ENCODE peak calls at places on chromosomes 4 and X, in eight cellular contexts. F, N, J, C, G, M, W and O are unnamed samples.
A peak's percentile ranks its signal among the peaks of the same experiment; 100 is the strongest.

GRCh38 chr4:84958434-84958833 is 8.1 kb downstream of the WDFY3 start:
- DNase-seq in F (no peak), N (no peak), J (no peak), C (no peak), G (no peak), M (no peak), W (no peak), O (no peak)

GRCh38 chr4:187827631-187828030 is 167.9 kb upstream of the ZFP42 start:
- DNase-seq in F (peak; percentile 17), N (no peak), J (no peak), C (peak; percentile 11), G (no peak), M (no peak), W (no peak), O (no peak)

GRCh38 chr4:138609943-138610350 is 367.8 kb upstream of the SLC7A11 start:
- DNase-seq in F (no peak), N (peak; percentile 60), J (no peak), C (no peak), G (peak; percentile 54), M (no peak), W (no peak), O (peak; percentile 88)

GRCh38 chr4:122827258-122827887 is 742 bp downstream of the FGF2 start:
- DNase-seq in F (no peak), N (peak; percentile 46), J (peak; percentile 3), C (no peak), G (peak; percentile 56), M (peak; percentile 51), W (peak; percentile 86), O (peak; percentile 50)

GRCh38 chr4:6573986-6574746 is 823 bp upstream of the MAN2B2 start:
- DNase-seq in F (no peak), N (no peak), J (no peak), C (no peak), G (no peak), M (no peak), W (no peak), O (no peak)

GRCh38 chr4:148271166-148271565 is 171.0 kb downstream of the NR3C2 start:
- DNase-seq in F (no peak), N (no peak), J (no peak), C (no peak), G (no peak), M (no peak), W (no peak), O (no peak)

GRCh38 chr4:138948918-138949317 is 66.7 kb upstream of the NOCT start:
- DNase-seq in F (no peak), N (no peak), J (no peak), C (no peak), G (no peak), M (no peak), W (no peak), O (no peak)

GRCh38 chr4:166257891-166258290 is 384.9 kb downstream of the TLL1 start:
- DNase-seq in F (peak; percentile 7), N (no peak), J (no peak), C (no peak), G (no peak), M (no peak), W (no peak), O (no peak)

GRCh38 chrX:3664921-3665320 is 48.5 kb downstream of the PRKX start:
- DNase-seq in F (no peak), N (no peak), J (no peak), C (no peak), G (no peak), M (no peak), W (peak; percentile 65), O (no peak)

GRCh38 chrX:34656842-34657780 is at the start of gene TMEM47:
- DNase-seq in F (peak; percentile 44), N (peak; percentile 83), J (no peak), C (peak; percentile 21), G (peak; percentile 78), M (peak; percentile 79), W (peak; percentile 91), O (peak; percentile 71)

GRCh38 chrX:2614911-2615310 is 76.2 kb upstream of the CD99 start:
- DNase-seq in F (peak; percentile 57), N (peak; percentile 88), J (no peak), C (peak; percentile 48), G (peak; percentile 86), M (no peak), W (no peak), O (peak; percentile 68)

GRCh38 chr4:155079866-155080265 is 128.6 kb upstream of the NPY2R start:
- DNase-seq in F (no peak), N (peak; percentile 6), J (no peak), C (no peak), G (peak; percentile 67), M (no peak), W (no peak), O (peak; percentile 57)

GRCh38 chrX:23386726-23387125 is 52.1 kb downstream of the PTCHD1 start:
- DNase-seq in F (no peak), N (no peak), J (no peak), C (no peak), G (no peak), M (no peak), W (no peak), O (no peak)

GRCh38 chr4:55866290-55866907 is 13.0 kb downstream of the EXOC1 start:
- DNase-seq in F (peak; percentile 67), N (peak; percentile 93), J (no peak), C (peak; percentile 72), G (peak; percentile 92), M (no peak), W (no peak), O (peak; percentile 95)

GRCh38 chr4:144948421-144948820 is 149.6 kb downstream of the ANAPC10 start:
- DNase-seq in F (no peak), N (no peak), J (no peak), C (no peak), G (no peak), M (no peak), W (no peak), O (no peak)

GRCh38 chrX:15988661-15989603 is 134.3 kb upstream of the AP1S2 start:
- DNase-seq in F (peak; percentile 2), N (peak; percentile 83), J (no peak), C (peak; percentile 13), G (peak; percentile 86), M (no peak), W (no peak), O (peak; percentile 66)

GRCh38 chr4:17120761-17121160 is 222.3 kb upstream of the LDB2 start:
- DNase-seq in F (no peak), N (no peak), J (no peak), C (no peak), G (peak; percentile 69), M (no peak), W (no peak), O (no peak)

GRCh38 chrX:13167444-13168207 is 123.2 kb upstream of the FAM9C start:
- DNase-seq in F (no peak), N (peak; percentile 69), J (no peak), C (no peak), G (peak; percentile 81), M (no peak), W (no peak), O (peak; percentile 43)

GRCh38 chrX:75603833-75604232 is 81.0 kb upstream of the ZDHHC15 start:
- DNase-seq in F (peak; percentile 36), N (peak; percentile 12), J (peak; percentile 17), C (no peak), G (peak; percentile 24), M (no peak), W (no peak), O (peak; percentile 12)

GRCh38 chr4:4995103-4995761 is 24.0 kb downstream of the CYTL1 start:
- DNase-seq in F (peak; percentile 73), N (peak; percentile 68), J (no peak), C (peak; percentile 23), G (peak; percentile 74), M (peak; percentile 72), W (peak; percentile 96), O (peak; percentile 53)

GRCh38 chr4:4991541-4992099 is 27.6 kb downstream of the CYTL1 start:
- DNase-seq in F (no peak), N (no peak), J (no peak), C (no peak), G (no peak), M (no peak), W (no peak), O (peak; percentile 3)

GRCh38 chr4:4995866-4996265 is 23.4 kb downstream of the CYTL1 start:
- DNase-seq in F (no peak), N (peak; percentile 76), J (no peak), C (no peak), G (no peak), M (no peak), W (no peak), O (no peak)

GRCh38 chr4:4992833-4993232 is 26.4 kb downstream of the CYTL1 start:
- DNase-seq in F (no peak), N (no peak), J (no peak), C (no peak), G (no peak), M (no peak), W (no peak), O (no peak)

DNA sequence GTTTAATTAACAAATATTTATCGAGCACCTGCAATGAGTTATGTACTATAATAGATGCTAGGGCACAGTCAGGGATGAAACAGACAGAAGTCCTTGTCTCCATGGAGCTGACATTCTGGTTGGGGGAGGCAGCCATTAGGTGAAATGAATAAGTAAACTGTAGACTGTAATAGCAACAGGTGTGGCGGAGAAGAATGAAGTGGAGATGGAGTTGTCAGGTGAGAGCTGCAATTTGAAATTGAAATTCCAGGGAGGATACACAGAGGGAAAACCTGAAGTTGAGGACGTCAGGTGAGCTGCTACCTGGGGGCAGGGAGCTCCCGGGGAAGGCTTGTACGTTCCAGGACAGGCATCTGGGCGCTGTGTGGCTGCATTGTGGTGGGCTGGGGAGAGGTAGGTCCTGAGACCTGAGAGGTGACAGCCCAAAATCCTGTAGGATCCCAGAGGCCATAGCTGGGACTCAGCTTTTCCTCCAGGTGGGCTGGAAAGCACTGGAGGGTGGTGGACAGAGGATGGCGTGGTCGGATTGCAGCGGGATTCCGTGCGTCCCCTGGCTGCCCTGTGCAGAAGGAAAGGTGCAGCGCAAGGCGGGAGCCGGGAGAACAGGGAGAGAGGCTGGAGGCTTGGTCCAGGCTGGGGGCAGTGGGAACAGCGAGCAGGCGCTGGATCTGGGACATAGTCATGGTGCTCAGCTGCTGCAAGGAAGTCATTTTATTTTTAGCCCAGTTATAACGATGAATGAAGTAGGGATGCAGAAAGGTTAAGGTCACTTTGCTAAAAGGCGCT is 24.8 kb downstream of the CYTL1 start:
- DNase-seq in F (no peak), N (no peak), J (no peak), C (no peak), G (no peak), M (no peak), W (no peak), O (no peak)
- H3K4me3 ChIP-seq in F (no peak overlapping the region), N (no peak overlapping the region), J (no peak overlapping the region), C (no peak overlapping the region), G (no peak overlapping the region), M (no peak overlapping the region), W (no peak overlapping the region), O (no peak overlapping the region)

GRCh38 chr4:41579043-41579442 is 41.1 kb downstream of the LIMCH1 start:
- DNase-seq in F (no peak), N (no peak), J (no peak), C (no peak), G (no peak), M (no peak), W (no peak), O (no peak)
- H3K4me3 ChIP-seq in F (no peak overlapping the region), N (no peak overlapping the region), J (no peak overlapping the region), C (no peak overlapping the region), G (no peak overlapping the region), M (no peak overlapping the region), W (no peak overlapping the region), O (no peak overlapping the region)

GRCh38 chr4:153788064-153788418 is 842 bp downstream of the SFRP2 start:
- DNase-seq in F (no peak), N (no peak), J (no peak), C (no peak), G (no peak), M (no peak), W (no peak), O (no peak)
- H3K4me3 ChIP-seq in F (no peak overlapping the region), N (peak overlapping the region; percentile 35), J (no peak overlapping the region), C (no peak overlapping the region), G (no peak overlapping the region), M (no peak overlapping the region), W (no peak overlapping the region), O (no peak overlapping the region)

GRCh38 chrX:79367907-79368306 is 773 bp upstream of the ITM2A start:
- DNase-seq in F (no peak), N (no peak), J (no peak), C (no peak), G (no peak), M (no peak), W (no peak), O (no peak)
- H3K4me3 ChIP-seq in F (no peak overlapping the region), N (no peak overlapping the region), J (peak overlapping the region; percentile 93), C (no peak overlapping the region), G (no peak overlapping the region), M (no peak overlapping the region), W (no peak overlapping the region), O (no peak overlapping the region)